ENCODE peak calls at places on chromosomes 7 and 10, in five cellular contexts. A is Peyer's patch, Y is fibroblast of villous mesenchyme, L is Calu3, R is body of pancreas. B is an unnamed sample.

GRCh38 chr7:134016223-134016941 is 110.8 kb upstream of the LRGUK start:
- DNase-seq in R (peak), A (no peak), Y (peak), L (peak), B (peak)

GRCh38 chr7:143255564-143255963 is 7.7 kb upstream of the GSTK1 start:
- DNase-seq in R (no peak), A (no peak), Y (peak), L (no peak), B (no peak)

GRCh38 chr7:134705716-134706115 is 59.1 kb downstream of the BPGM start:
- DNase-seq in R (no peak), Y (no peak), L (no peak), A (no peak), B (no peak)

GRCh38 chr10:125961743-125962142 is 65.4 kb downstream of the FANK1 start:
- DNase-seq in R (no peak), A (no peak), L (no peak), Y (no peak), B (no peak)

GRCh38 chr7:369981-370621 is 80.1 kb downstream of the FOXL3 start:
- DNase-seq in A (peak), L (peak), Y (no peak), R (peak), B (no peak)

GRCh38 chr10:133047526-133047925 is 40.2 kb upstream of the ADGRA1 start:
- DNase-seq in Y (no peak), R (no peak), A (no peak), L (no peak), B (no peak)

GRCh38 chr7:77199008-77199966 is at the start of gene FGL2:
- DNase-seq in R (peak), Y (peak), L (no peak), A (peak), B (peak)

GRCh38 chr10:21114683-21115082 is 217.6 kb upstream of the NEBL start:
- DNase-seq in Y (no peak), L (no peak), R (no peak), A (no peak), B (no peak)

GRCh38 chr10:46096426-46096825 is 50.4 kb upstream of the MSMB start:
- DNase-seq in R (no peak), A (no peak), L (no peak), Y (peak), B (peak)

GRCh38 chr7:71682841-71683341 is 550.9 kb downstream of the GALNT17 start:
- DNase-seq in R (no peak), Y (no peak), A (no peak), L (no peak), B (no peak)

GRCh38 chr7:6128205-6128604 is 97.0 kb downstream of the ANKRD61 start:
- DNase-seq in L (no peak), A (no peak), R (no peak), Y (no peak), B (no peak)

GRCh38 chr10:103539751-103540150 is 46.2 kb downstream of the NEURL1 start:
- DNase-seq in Y (no peak), A (peak), L (no peak), R (no peak), B (no peak)

GRCh38 chr10:119657725-119658124 is 6.5 kb downstream of the BAG3 start:
- DNase-seq in Y (peak), A (no peak), L (no peak), R (no peak), B (peak)

GRCh38 chr10:120365872-120366271 is 91.2 kb upstream of the PLPP4 start:
- DNase-seq in L (no peak), A (no peak), R (no peak), Y (peak), B (peak)

GRCh38 chr7:30163231-30163894 is 28.6 kb downstream of the MTURN start:
- DNase-seq in L (no peak), A (no peak), Y (no peak), R (no peak), B (no peak)

GRCh38 chr10:8835453-8836167 is 781.1 kb downstream of the GATA3 start:
- DNase-seq in R (no peak), Y (no peak), L (no peak), A (no peak), B (no peak)

GRCh38 chr10:72331575-72332422 is 22.9 kb downstream of the DNAJB12 start:
- DNase-seq in A (peak), Y (peak), R (peak), L (peak), B (peak)

GRCh38 chr7:108839091-108839490 is 269.4 kb downstream of the DNAJB9 start:
- DNase-seq in Y (no peak), A (no peak), R (no peak), L (no peak), B (peak)

GRCh38 chr10:22927661-22928403 is at the start of gene ARMC3:
- DNase-seq in Y (peak), A (peak), R (peak), L (peak), B (peak)

GRCh38 chr10:75606203-75606779 is 174.9 kb downstream of the LRMDA start:
- DNase-seq in R (peak), A (no peak), L (no peak), Y (no peak), B (no peak)

GRCh38 chr7:111678986-111679385 is 116.7 kb upstream of the IMMP2L start:
- DNase-seq in Y (no peak), L (no peak), A (no peak), R (no peak), B (no peak)

GRCh38 chr10:25047902-25048301 is 31.5 kb downstream of the THNSL1 start:
- DNase-seq in Y (peak), R (no peak), A (no peak), L (no peak), B (peak)

GRCh38 chr7:47458057-47458456 is 123.9 kb downstream of the TNS3 start:
- DNase-seq in R (peak), A (peak), Y (peak), L (no peak), B (peak)

GRCh38 chr7:74334026-74334425 is 44.8 kb downstream of the CLIP2 start:
- DNase-seq in R (no peak), Y (peak), L (no peak), A (no peak), B (peak)

GRCh38 chr10:73126343-73126742 is 16.1 kb downstream of the NUDT13 start:
- DNase-seq in L (no peak), R (no peak), A (no peak), Y (no peak), B (peak)

GRCh38 chr10:132001238-132001977 is 19.7 kb upstream of the BNIP3 start:
- DNase-seq in Y (peak), L (peak), A (no peak), R (peak), B (peak)

GRCh38 chr7:99729501-99730261 is 5.3 kb downstream of the CYP3A7 start:
- DNase-seq in R (no peak), A (no peak), Y (peak), L (peak), B (peak)

GRCh38 chr10:93379366-93380042 is 102.6 kb downstream of the MYOF start:
- DNase-seq in R (no peak), L (no peak), A (no peak), Y (peak), B (peak)

GRCh38 chr7:78777844-78778243 is 675.6 kb downstream of the MAGI2 start:
- DNase-seq in L (no peak), Y (no peak), A (no peak), R (no peak), B (no peak)

GRCh38 chr10:127424594-127425264 is 124.4 kb upstream of the NPS start:
- DNase-seq in L (no peak), Y (peak), R (peak), A (no peak), B (no peak)

GRCh38 chr10:69344591-69345244 is 66.4 kb downstream of the HK1 start:
- DNase-seq in Y (no peak), A (no peak), L (no peak), R (no peak), B (no peak)

GRCh38 chr10:122112625-122113160 is 123.7 kb downstream of the TACC2 start:
- DNase-seq in R (peak), L (peak), A (peak), Y (peak), B (peak)

GRCh38 chr7:43096875-43097274 is 15.6 kb upstream of the HECW1 start:
- DNase-seq in Y (no peak), A (no peak), L (no peak), R (no peak), B (no peak)

GRCh38 chr7:17939111-17939669 is 1.1 kb downstream of the SNX13 start:
- DNase-seq in L (no peak), A (no peak), Y (peak), R (no peak), B (peak)

GRCh38 chr7:124390301-124390700 is 357.4 kb upstream of the TMEM229A start:
- DNase-seq in Y (no peak), R (no peak), L (no peak), A (no peak), B (no peak)

GRCh38 chr10:51117794-51118193 is 43.5 kb downstream of the PRKG1 start:
- DNase-seq in L (no peak), Y (peak), R (no peak), A (no peak), B (peak)

GRCh38 chr10:115432188-115432819 is 339.1 kb downstream of the ATRNL1 start:
- DNase-seq in L (no peak), A (no peak), R (no peak), Y (peak), B (peak)

GRCh38 chr10:69400936-69401335 is 15.8 kb downstream of the TACR2 start:
- DNase-seq in R (no peak), L (no peak), A (no peak), Y (no peak), B (no peak)

GRCh38 chr10:47033541-47034270 is 122.5 kb downstream of the PTPN20 start:
- DNase-seq in A (no peak), R (peak), Y (no peak), L (no peak), B (no peak)

GRCh38 chr10:104638861-104639594 is 2.1 kb upstream of the SORCS3 start:
- DNase-seq in R (peak), Y (no peak), A (no peak), L (no peak), B (no peak)
- TF ChIP-seq CTCF in R (peak), Y (peak), A (no peak), L (no peak), B (no peak)

DNA sequence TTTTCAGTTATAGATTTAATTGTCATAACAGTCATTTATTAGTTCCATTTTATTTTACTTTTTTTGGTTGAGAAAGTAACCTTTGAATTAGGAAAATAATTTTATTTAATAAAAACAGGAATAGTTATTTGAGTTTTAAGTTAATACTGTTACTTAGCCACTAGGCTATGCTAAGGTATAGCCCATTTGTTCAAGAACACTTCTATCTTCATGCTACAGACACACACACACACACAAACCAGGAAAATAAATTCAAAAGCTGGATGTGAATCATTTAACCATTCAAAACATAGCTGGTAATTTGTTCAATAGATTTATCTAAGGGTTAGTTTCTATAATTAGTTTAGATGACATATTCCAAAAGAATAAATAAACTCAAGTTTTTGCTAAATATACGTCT is 148.4 kb downstream of the RNF133 start:
- DNase-seq in L (no peak), A (no peak), R (no peak), Y (peak), B (peak)
- TF ChIP-seq CTCF in L (no peak), A (peak), R (peak), Y (peak), B (peak)

GRCh38 chr10:99620713-99621453 is 644 bp upstream of the SLC25A28 start:
- DNase-seq in Y (peak), L (peak), A (peak), R (peak), B (peak)
- TF ChIP-seq CTCF in Y (no peak), L (no peak), A (peak), R (peak), B (no peak)

DNA sequence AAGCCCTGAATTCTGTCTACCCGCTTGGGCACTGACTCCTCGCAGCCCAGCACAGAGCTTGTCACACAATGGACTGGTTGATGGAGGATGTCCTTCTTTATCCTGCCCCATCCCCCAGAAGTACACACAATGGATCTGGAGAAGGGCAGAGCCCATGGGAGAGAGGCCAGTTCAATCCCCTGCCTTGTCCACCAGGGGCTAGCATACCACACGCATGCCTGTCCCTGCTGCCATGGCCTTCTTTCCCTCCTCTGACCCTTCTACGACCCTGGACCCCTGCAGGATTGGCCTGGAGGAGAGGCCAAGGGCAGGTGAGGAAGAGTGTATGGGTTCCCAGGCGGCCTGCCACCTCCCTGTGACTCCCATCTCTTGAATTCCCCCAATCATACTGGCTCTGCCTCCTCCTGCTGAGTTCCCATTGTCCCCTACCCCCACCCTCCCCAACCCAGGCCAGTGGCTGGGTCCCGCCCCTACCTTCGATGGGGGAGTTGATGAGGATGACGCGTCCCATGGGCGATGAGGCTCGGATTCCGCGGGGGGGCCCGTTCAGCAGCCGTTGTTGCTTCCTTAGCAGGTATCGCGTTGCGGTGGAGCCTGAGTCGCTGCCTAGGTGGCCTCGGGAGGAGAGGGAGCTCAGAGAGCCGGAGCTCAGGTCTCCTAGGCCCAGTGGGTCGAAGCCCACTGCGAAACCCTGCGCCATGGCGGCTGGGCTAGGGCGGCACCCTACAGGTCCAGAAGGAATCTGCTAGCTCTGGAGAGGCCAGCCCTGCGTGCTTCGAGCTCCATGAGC is 1.2 kb downstream of the PDZD7 start:
- DNase-seq in R (no peak), A (no peak), L (no peak), Y (no peak), B (no peak)
- TF ChIP-seq CTCF in R (no peak), A (peak), L (no peak), Y (no peak), B (peak)

DNA sequence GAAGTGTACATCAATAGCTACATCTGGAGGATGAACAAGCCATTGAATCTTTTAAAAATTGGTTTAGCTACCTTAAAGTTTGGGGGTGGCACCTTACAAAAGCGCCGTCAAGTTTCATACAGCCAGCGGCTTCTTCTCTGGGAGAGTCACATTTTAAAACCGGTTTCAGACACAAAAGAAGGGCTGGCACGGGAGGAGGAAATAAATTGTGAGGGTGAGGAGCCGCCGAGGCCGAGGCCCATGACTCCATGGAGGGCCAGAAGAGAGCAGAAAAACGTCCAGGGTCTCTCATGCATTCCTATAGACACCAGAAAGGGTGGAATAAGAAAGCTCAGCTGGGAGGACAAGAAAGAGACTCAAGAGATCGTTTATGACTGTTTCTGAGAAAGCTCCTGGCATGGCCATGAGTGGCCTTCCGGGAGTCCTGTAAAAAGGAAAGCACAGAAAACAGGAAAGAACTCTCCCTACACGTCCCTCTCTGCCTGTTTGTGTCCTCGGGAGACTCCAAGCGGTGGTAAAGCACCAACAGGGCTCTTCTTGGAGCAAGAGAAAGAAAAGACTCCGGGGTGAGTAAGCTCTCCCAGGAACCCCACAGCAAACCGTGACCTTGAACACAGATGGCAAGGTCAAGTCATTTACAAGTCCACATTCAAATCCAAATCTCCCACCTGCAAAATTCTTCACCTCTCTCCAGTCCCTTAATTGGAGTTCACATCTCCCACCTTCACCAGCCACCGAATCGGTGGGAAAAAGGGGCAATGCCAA is 1.8 kb downstream of the FRAT2 start:
- DNase-seq in Y (peak), L (peak), R (peak), A (peak), B (peak)
- TF ChIP-seq CTCF in Y (peak), L (no peak), R (peak), A (peak), B (peak)

GRCh38 chr7:67489881-67490280 is 493.2 kb downstream of the TYW1 start:
- DNase-seq in Y (no peak), A (no peak), L (no peak), R (no peak), B (no peak)

GRCh38 chr7:67487316-67487715 is 490.7 kb downstream of the TYW1 start:
- DNase-seq in Y (no peak), L (no peak), A (no peak), R (no peak), B (no peak)

GRCh38 chr7:67484244-67484751 is 487.7 kb downstream of the TYW1 start:
- DNase-seq in R (peak), Y (peak), L (peak), A (no peak), B (peak)
- TF ChIP-seq CTCF in R (peak), Y (peak), L (no peak), A (peak), B (peak)

GRCh38 chr10:588246-589165 is 101.0 kb downstream of the DIP2C start:
- DNase-seq in Y (peak), R (no peak), A (no peak), L (peak), B (peak)
- TF ChIP-seq CTCF in Y (peak), R (no peak), A (no peak), L (no peak), B (peak)

DNA sequence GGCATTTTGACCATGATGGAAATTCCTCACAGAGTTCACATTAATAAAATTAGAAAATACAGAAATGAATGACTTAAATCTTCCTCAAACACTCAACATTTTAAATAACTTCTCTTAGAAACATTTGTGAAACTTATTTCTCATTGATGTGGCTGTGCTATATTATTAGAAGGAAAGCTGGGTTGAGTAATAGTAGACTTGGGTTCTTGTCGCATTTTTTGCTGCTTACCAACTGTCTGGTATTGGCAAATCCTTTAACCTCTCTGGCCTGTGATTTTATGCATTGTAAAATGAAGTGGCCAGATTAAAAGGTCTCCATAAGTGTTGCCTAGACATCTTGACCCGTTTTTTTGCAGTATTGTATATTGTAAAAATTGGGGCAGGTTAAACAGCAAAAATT is 66.5 kb downstream of the VPS50 start:
- DNase-seq in A (no peak), R (no peak), L (no peak), Y (peak), B (peak)
- TF ChIP-seq CTCF in A (no peak), R (no peak), L (no peak), Y (no peak), B (no peak)

DNA sequence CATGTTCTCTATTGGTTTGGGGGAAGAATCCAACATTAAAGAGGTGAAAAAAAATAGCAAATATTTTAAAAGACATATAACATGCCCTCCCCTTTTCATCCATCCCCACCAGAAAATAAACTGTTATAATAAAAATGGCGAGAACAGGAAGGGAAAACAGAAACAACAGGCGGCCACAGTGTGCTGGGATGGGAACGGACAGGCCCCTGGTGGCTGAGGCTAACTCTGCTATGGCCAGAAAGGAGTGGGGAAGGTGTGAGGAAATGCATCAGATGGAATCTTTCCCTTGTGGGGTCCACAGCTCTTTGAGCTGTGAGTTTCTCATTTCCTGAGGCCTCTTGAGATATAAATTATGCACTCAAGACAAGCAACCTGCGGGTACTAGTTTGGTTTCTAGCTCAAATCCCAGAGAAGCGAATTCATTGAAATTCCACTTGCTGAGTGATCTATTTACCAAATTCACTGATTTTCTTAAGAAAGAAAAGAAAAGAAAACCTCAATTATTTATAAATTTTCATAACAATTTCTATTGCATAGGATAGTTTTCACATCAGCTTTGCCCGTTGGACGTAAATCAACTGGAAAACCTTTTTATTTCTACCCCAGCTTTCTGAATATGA is 139.5 kb downstream of the BMPER start:
- DNase-seq in L (no peak), R (no peak), A (no peak), Y (no peak), B (no peak)
- TF ChIP-seq CTCF in L (no peak), R (no peak), A (no peak), Y (no peak), B (no peak)

B was measured in fibroblast of mammary gland.